ENCODE peak calls at places on chromosomes 1 and 21, in five cellular contexts. Q is activated gamma-delta T cell treated with Interleukin-2 at 50 U/mL for 16 hours, K is colonic mucosa, R is endothelial cell of umbilical vein, D is left ventricle myocardium inferior. G is an unnamed sample.

GRCh38 chr1:8244304-8244703 is 73.6 kb upstream of the SLC45A1 start:
- DNase-seq in R (no peak), Q (no peak), K (no peak), D (no peak), G (no peak)

GRCh38 chr1:2205191-2205952 is 10.8 kb upstream of the FAAP20 start:
- DNase-seq in K (peak), D (peak), R (peak), Q (peak), G (peak)

GRCh38 chr1:34057347-34057746 is 107.7 kb downstream of the CSMD2 start:
- DNase-seq in Q (no peak), D (no peak), R (no peak), K (no peak), G (no peak)

GRCh38 chr1:19656780-19657475 is 7.7 kb upstream of the HTR6 start:
- DNase-seq in Q (no peak), D (no peak), K (no peak), R (no peak), G (no peak)

GRCh38 chr21:45026833-45027232 is 47.5 kb upstream of the ADARB1 start:
- DNase-seq in Q (no peak), R (no peak), D (no peak), K (no peak), G (no peak)

GRCh38 chr1:191025896-191026642 is 548.4 kb upstream of the BRINP3 start:
- DNase-seq in K (no peak), D (no peak), Q (no peak), R (no peak), G (no peak)

GRCh38 chr1:176754663-176755062 is 291.7 kb downstream of the PAPPA2 start:
- DNase-seq in D (no peak), Q (no peak), K (no peak), R (no peak), G (no peak)

GRCh38 chr1:200658037-200658808 is 11.5 kb downstream of the DDX59 start:
- DNase-seq in R (no peak), D (no peak), Q (no peak), K (no peak), G (no peak)

GRCh38 chr1:34407140-34407539 is 230.4 kb downstream of the C1orf94 start:
- DNase-seq in D (no peak), K (no peak), R (no peak), Q (no peak), G (no peak)

GRCh38 chr1:213984387-213985180 is 3.2 kb upstream of the PROX1 start:
- DNase-seq in Q (no peak), R (no peak), K (no peak), D (no peak), G (no peak)

GRCh38 chr1:167054946-167055630 is 35.1 kb downstream of the GPA33 start:
- DNase-seq in R (no peak), K (no peak), D (no peak), Q (no peak), G (no peak)

GRCh38 chr1:11037740-11038182 is 9.3 kb downstream of the MASP2 start:
- DNase-seq in Q (peak), R (peak), D (peak), K (peak), G (peak)

GRCh38 chr1:77926561-77927357 is 38.3 kb downstream of the NEXN start:
- DNase-seq in R (no peak), D (no peak), Q (no peak), K (no peak), G (no peak)

GRCh38 chr1:10901091-10901893 is 104.8 kb upstream of the CASZ1 start:
- DNase-seq in R (no peak), K (peak), Q (no peak), D (no peak), G (no peak)

GRCh38 chr1:30905403-30905802 is 3.2 kb downstream of the SDC3 start:
- DNase-seq in D (no peak), R (no peak), K (no peak), Q (no peak), G (no peak)

GRCh38 chr1:55194851-55195250 is 20.3 kb downstream of the USP24 start:
- DNase-seq in K (no peak), R (no peak), D (no peak), Q (no peak), G (no peak)

GRCh38 chr1:203166192-203166940 is 9.3 kb downstream of the MYBPH start:
- DNase-seq in D (no peak), R (no peak), Q (no peak), K (peak), G (no peak)

GRCh38 chr21:42082501-42083360 is 11.6 kb downstream of the UMODL1 start:
- DNase-seq in Q (no peak), R (no peak), K (no peak), D (no peak), G (no peak)

GRCh38 chr1:172699111-172699510 is 40.2 kb downstream of the FASLG start:
- DNase-seq in K (peak), Q (peak), R (peak), D (no peak), G (peak)

GRCh38 chr21:41564871-41565281 is 56.9 kb upstream of the TMPRSS2 start:
- DNase-seq in R (peak), Q (no peak), K (peak), D (no peak), G (no peak)

GRCh38 chr1:15148975-15149374 is 4.6 kb upstream of the TMEM51 start:
- DNase-seq in R (no peak), K (no peak), D (no peak), Q (no peak), G (no peak)

GRCh38 chr1:112358798-112359408 is 37.1 kb upstream of the CTTNBP2NL start:
- DNase-seq in R (peak), D (peak), K (peak), Q (peak), G (peak)

GRCh38 chr1:34740161-34740875 is 14.5 kb upstream of the GJB5 start:
- DNase-seq in Q (no peak), K (no peak), D (no peak), R (no peak), G (no peak)

GRCh38 chr1:28392027-28392652 is 22.6 kb downstream of the PHACTR4 start:
- DNase-seq in D (no peak), Q (no peak), K (no peak), R (no peak), G (no peak)

GRCh38 chr1:170601866-170602265 is 62.1 kb upstream of the PRRX1 start:
- DNase-seq in R (no peak), D (no peak), Q (no peak), K (no peak), G (no peak)

GRCh38 chr1:246210751-246211150 is 296.3 kb downstream of the SMYD3 start:
- DNase-seq in Q (no peak), D (no peak), K (no peak), R (no peak), G (no peak)

GRCh38 chr1:214282696-214283225 is 1.8 kb downstream of the SMYD2 start:
- DNase-seq in Q (no peak), R (no peak), K (no peak), D (no peak), G (no peak)

GRCh38 chr1:47906466-47907191 is 90.6 kb downstream of the TRABD2B start:
- DNase-seq in K (no peak), R (peak), D (no peak), Q (no peak), G (no peak)

GRCh38 chr21:31593161-31593560 is 66.3 kb upstream of the SOD1 start:
- DNase-seq in K (no peak), R (no peak), D (no peak), Q (no peak), G (no peak)

GRCh38 chr1:2480986-2481364 is 4.9 kb downstream of the PLCH2 start:
- DNase-seq in Q (no peak), D (no peak), R (no peak), K (no peak), G (no peak)

GRCh38 chr1:241702436-241702835 is 50.4 kb downstream of the WDR64 start:
- DNase-seq in Q (no peak), D (no peak), R (no peak), K (no peak), G (no peak)

GRCh38 chr1:22343456-22344426 is 107.9 kb upstream of the ZBTB40 start:
- DNase-seq in Q (no peak), D (no peak), K (no peak), R (no peak), G (no peak)

GRCh38 chr1:53465023-53465957 is 6.1 kb downstream of the DMRTB1 start:
- DNase-seq in D (no peak), K (no peak), R (no peak), Q (no peak), G (no peak)

GRCh38 chr1:167631987-167632680 is 2.1 kb downstream of the RCSD1 start:
- DNase-seq in D (no peak), K (no peak), R (no peak), Q (peak), G (no peak)

GRCh38 chr1:47487826-47488450 is 50.1 kb downstream of the FOXD2 start:
- DNase-seq in K (no peak), R (no peak), Q (no peak), D (no peak), G (no peak)

GRCh38 chr1:116769561-116769977 is 15.3 kb downstream of the CD2 start:
- DNase-seq in R (no peak), K (no peak), D (no peak), Q (peak), G (peak)

GRCh38 chr21:35046223-35046690 is 2.8 kb downstream of the RUNX1 start:
- DNase-seq in K (no peak), R (no peak), D (no peak), Q (no peak), G (no peak)

GRCh38 chr1:12057940-12058687 is 5.0 kb upstream of the TNFRSF8 start:
- DNase-seq in R (no peak), Q (no peak), K (no peak), D (no peak), G (no peak)

GRCh38 chr1:210978316-210978993 is 155.5 kb downstream of the KCNH1 start:
- DNase-seq in R (no peak), Q (no peak), D (no peak), K (no peak), G (no peak)

G was measured in activated naive CD4-positive, alpha-beta T cell treated with anti-CD3 and anti-CD28 coated beads, Interleukin-2, amount 50 U/mL, for 72 hours.